ENCODE peak calls at places on chromosomes 12 and 14, in four cellular contexts. C is colonic mucosa, H is testis, A is natural killer cell. T is an unnamed sample.

GRCh38 chr12:109673379-109673778 is 40.2 kb upstream of the FAM222A start:
- DNase-seq in A (no peak), H (no peak), C (no peak), T (no peak)

GRCh38 chr12:54879579-54879978 is 25.3 kb downstream of the MUCL1 start:
- DNase-seq in C (no peak), H (no peak), A (no peak), T (no peak)

GRCh38 chr12:62908667-62909066 is 26.3 kb downstream of the PPM1H start:
- DNase-seq in C (no peak), A (no peak), H (no peak), T (no peak)

GRCh38 chr14:49954171-49954631 is 61.3 kb downstream of the ARF6 start:
- DNase-seq in A (no peak), C (no peak), H (no peak), T (no peak)

GRCh38 chr12:56838602-56839488 is 75.7 kb downstream of the HSD17B6 start:
- DNase-seq in H (no peak), C (no peak), A (no peak), T (no peak)

GRCh38 chr14:41297961-41298690 is 308.6 kb upstream of the LRFN5 start:
- DNase-seq in C (no peak), A (no peak), H (no peak), T (no peak)

GRCh38 chr12:1579626-1580025 is 14.8 kb downstream of the FBXL14 start:
- DNase-seq in H (no peak), A (no peak), C (no peak), T (no peak)

GRCh38 chr12:95335948-95336347 is 118.3 kb downstream of the VEZT start:
- DNase-seq in A (no peak), H (no peak), C (no peak), T (no peak)

GRCh38 chr12:56718167-56718566 is 6.9 kb downstream of the NACA start:
- DNase-seq in A (no peak), H (no peak), C (no peak), T (no peak)

GRCh38 chr12:127723236-127723635 is 543.7 kb upstream of the TMEM132C start:
- DNase-seq in H (no peak), A (no peak), C (no peak), T (no peak)

GRCh38 chr12:69007166-69007857 is 74.3 kb upstream of the CPM start:
- DNase-seq in A (no peak), C (peak; percentile 62), H (peak; percentile 29), T (no peak)

GRCh38 chr12:49059385-49060232 is 985 bp downstream of the KMT2D start:
- DNase-seq in A (no peak), H (peak; percentile 34), C (peak; percentile 43), T (peak; percentile 13)

GRCh38 chr12:32107376-32108267 is 975 bp downstream of the BICD1 start:
- DNase-seq in C (peak; percentile 18), A (no peak), H (peak; percentile 25), T (peak; percentile 16)

GRCh38 chr12:11836964-11837286 is 187.5 kb downstream of the ETV6 start:
- DNase-seq in C (no peak), H (no peak), A (no peak), T (no peak)

GRCh38 chr14:100827140-100827517 is 1.2 kb downstream of the MEG3 start:
- DNase-seq in C (no peak), A (no peak), H (peak; percentile 33), T (no peak)

GRCh38 chr12:106113042-106113441 is 25.7 kb downstream of the NUAK1 start:
- DNase-seq in C (no peak), A (no peak), H (no peak), T (no peak)

GRCh38 chr12:14774944-14775651 is 28.2 kb downstream of the WBP11 start:
- DNase-seq in H (peak; percentile 54), C (peak; percentile 61), A (peak; percentile 37), T (peak; percentile 50)

GRCh38 chr12:71567562-71567961 is 96.1 kb downstream of the ZFC3H1 start:
- DNase-seq in H (no peak), C (no peak), A (no peak), T (no peak)

GRCh38 chr12:56258068-56258819 is at the start of gene ANKRD52:
- DNase-seq in H (peak; percentile 78), C (peak; percentile 74), A (peak; percentile 84), T (peak; percentile 91)

GRCh38 chr12:19752712-19753111 is 313.4 kb downstream of the AEBP2 start:
- DNase-seq in A (no peak), C (no peak), H (no peak), T (no peak)
- TF ChIP-seq CTCF in A (no peak), C (no peak), H (no peak), T (no peak)

GRCh38 chr14:57526942-57527341 is 33.3 kb upstream of the CCDC198 start:
- DNase-seq in H (no peak), A (no peak), C (no peak), T (no peak)
- TF ChIP-seq CTCF in H (no peak), A (no peak), C (no peak), T (no peak)

DNA sequence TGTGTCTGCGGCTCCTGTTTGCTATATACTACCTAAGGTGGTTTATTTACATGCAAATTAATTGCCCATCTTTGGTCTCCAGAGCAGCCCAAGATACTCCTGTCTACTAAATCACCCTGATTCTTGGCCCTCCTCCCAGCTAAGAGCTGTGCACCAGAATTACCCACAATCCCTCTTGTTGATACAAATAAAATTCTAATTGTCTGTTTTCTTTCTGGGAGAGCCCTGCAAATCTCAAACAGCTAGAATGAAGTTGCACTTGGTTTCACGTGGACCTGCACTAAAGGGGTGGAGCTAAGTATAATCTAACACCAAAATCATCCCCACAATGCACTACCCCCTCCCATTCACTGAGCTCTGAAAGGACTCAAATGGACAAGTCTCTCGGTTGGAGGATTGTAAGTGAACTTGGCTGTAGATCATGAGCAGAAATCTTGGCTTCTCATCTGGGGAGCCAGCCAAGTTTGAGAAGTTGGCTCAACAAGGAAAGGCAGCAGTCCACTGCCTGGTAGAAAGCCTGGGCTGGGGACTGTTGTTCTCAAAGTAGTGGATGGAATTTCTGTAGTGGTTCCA is 6.6 kb downstream of the MAX start:
- DNase-seq in C (peak; percentile 71), H (peak; percentile 58), A (no peak), T (no peak)
- TF ChIP-seq CTCF in C (no peak), H (no peak), A (no peak), T (no peak)

GRCh38 chr12:52988933-52989332 is 17.3 kb upstream of the EIF4B start:
- DNase-seq in C (peak; percentile 62), A (no peak), H (no peak), T (no peak)

GRCh38 chr12:52980096-52980694 is 26.1 kb upstream of the EIF4B start:
- DNase-seq in H (no peak), A (no peak), C (no peak), T (no peak)

GRCh38 chr12:52980773-52981423 is 25.4 kb upstream of the EIF4B start:
- DNase-seq in C (peak; percentile 95), A (peak; percentile 65), H (peak; percentile 94), T (peak; percentile 89)

GRCh38 chr12:52984136-52984535 is 22.1 kb upstream of the EIF4B start:
- DNase-seq in A (no peak), C (no peak), H (no peak), T (peak; percentile 25)
- TF ChIP-seq CTCF in A (no peak), C (no peak), H (no peak), T (no peak)